ENCODE peak calls at places on chromosomes 6 and 20, in five cellular contexts. G, N, P, S and K are unnamed samples.

GRCh38 chr6:109736273-109737031 is 45.4 kb downstream of the FIG4 start:
- DNase-seq in G (peak), N (no peak), P (no peak), S (no peak), K (no peak)

GRCh38 chr20:3645309-3646066 is 17.7 kb downstream of the GFRA4 start:
- DNase-seq in G (no peak), N (no peak), P (no peak), S (no peak), K (no peak)

GRCh38 chr6:129033173-129033572 is 150.2 kb downstream of the LAMA2 start:
- DNase-seq in G (no peak), N (no peak), P (no peak), S (no peak), K (no peak)

GRCh38 chr6:14857501-14857900 is 388.4 kb upstream of the JARID2 start:
- DNase-seq in G (no peak), N (no peak), P (no peak), S (peak), K (peak)

GRCh38 chr6:28947831-28948270 is 24.1 kb upstream of the TRIM27 start:
- DNase-seq in G (peak), N (peak), P (peak), S (no peak), K (no peak)

GRCh38 chr20:62617711-62618483 is 24.4 kb upstream of the SLCO4A1 start:
- DNase-seq in G (no peak), N (peak), P (no peak), S (no peak), K (peak)

GRCh38 chr6:2921520-2922115 is 18.5 kb upstream of the SERPINB9 start:
- DNase-seq in G (no peak), N (no peak), P (no peak), S (no peak), K (no peak)

GRCh38 chr6:119209452-119210205 is 131.2 kb upstream of the FAM184A start:
- DNase-seq in G (peak), N (no peak), P (peak), S (no peak), K (no peak)

GRCh38 chr20:47496118-47496517 is 5.6 kb upstream of the NCOA3 start:
- DNase-seq in G (no peak), N (no peak), P (no peak), S (no peak), K (no peak)

GRCh38 chr20:53828673-53829085 is 235.0 kb upstream of the ZNF217 start:
- DNase-seq in G (peak), N (peak), P (peak), S (no peak), K (no peak)

GRCh38 chr20:59455392-59456341 is 148.7 kb upstream of the PHACTR3 start:
- DNase-seq in G (peak), N (peak), P (peak), S (no peak), K (no peak)

GRCh38 chr6:142349215-142349823 is 47.5 kb downstream of the ADGRG6 start:
- DNase-seq in G (no peak), N (no peak), P (no peak), S (no peak), K (no peak)

GRCh38 chr6:150377211-150377781 is 8.5 kb downstream of the IYD start:
- DNase-seq in G (no peak), N (no peak), P (peak), S (no peak), K (no peak)

GRCh38 chr20:20551409-20551808 is 161.0 kb downstream of the RALGAPA2 start:
- DNase-seq in G (no peak), N (peak), P (no peak), S (no peak), K (no peak)

GRCh38 chr6:21590345-21590744 is 3.2 kb upstream of the SOX4 start:
- DNase-seq in G (no peak), N (no peak), P (no peak), S (no peak), K (no peak)

GRCh38 chr20:57080796-57081195 is 185.6 kb downstream of the BMP7 start:
- DNase-seq in G (no peak), N (no peak), P (peak), S (no peak), K (no peak)

GRCh38 chr20:50285376-50286173 is 94.9 kb downstream of the CEBPB start:
- DNase-seq in G (peak), N (no peak), P (peak), S (no peak), K (no peak)

GRCh38 chr20:49230575-49231211 is 11.5 kb downstream of the DDX27 start:
- DNase-seq in G (peak), N (no peak), P (peak), S (no peak), K (no peak)

GRCh38 chr6:56866917-56867522 is 87.9 kb upstream of the BEND6 start:
- DNase-seq in G (peak), N (no peak), P (peak), S (no peak), K (no peak)

GRCh38 chr20:45781391-45781931 is 10.2 kb downstream of the WFDC3 start:
- DNase-seq in G (peak), N (peak), P (peak), S (no peak), K (no peak)

GRCh38 chr6:52271852-52272460 is 12.6 kb downstream of the MCM3 start:
- DNase-seq in G (peak), N (no peak), P (no peak), S (no peak), K (no peak)

GRCh38 chr6:157755752-157756411 is 67.2 kb upstream of the SNX9 start:
- DNase-seq in G (no peak), N (no peak), P (no peak), S (peak), K (peak)

GRCh38 chr6:24480705-24481104 is 8.7 kb downstream of the GPLD1 start:
- DNase-seq in G (no peak), N (no peak), P (no peak), S (no peak), K (no peak)

GRCh38 chr6:13624871-13625288 is 9.7 kb downstream of the NOL7 start:
- DNase-seq in G (peak), N (peak), P (peak), S (no peak), K (peak)

GRCh38 chr6:96823743-96824142 is 13.5 kb downstream of the GPR63 start:
- DNase-seq in G (peak), N (no peak), P (no peak), S (no peak), K (no peak)

GRCh38 chr20:4726710-4727391 is 5.1 kb downstream of the PRND start:
- DNase-seq in G (peak), N (no peak), P (peak), S (peak), K (peak)

GRCh38 chr20:61630240-61630650 is 378.2 kb downstream of the CDH4 start:
- DNase-seq in G (no peak), N (no peak), P (no peak), S (no peak), K (no peak)

GRCh38 chr6:45423111-45423900 is 45.6 kb upstream of the SUPT3H start:
- DNase-seq in G (no peak), N (no peak), P (peak), S (peak), K (no peak)

GRCh38 chr6:157717266-157717870 is 105.7 kb upstream of the SNX9 start:
- DNase-seq in G (no peak), N (peak), P (no peak), S (no peak), K (no peak)

GRCh38 chr6:35498407-35499045 is 1.6 kb upstream of the TEAD3 start:
- DNase-seq in G (no peak), N (no peak), P (peak), S (no peak), K (no peak)

GRCh38 chr6:32224696-32225095 is 829 bp upstream of the NOTCH4 start:
- DNase-seq in G (no peak), N (no peak), P (no peak), S (no peak), K (no peak)

GRCh38 chr6:65708162-65708561 is 1.1 kb upstream of the EYS start:
- DNase-seq in G (no peak), N (no peak), P (no peak), S (no peak), K (no peak)